ENCODE peak calls at places on chromosome 22, in six cellular contexts. X, H, U, Q, J and G are unnamed samples.

GRCh38 chr22:30186535-30186934 is 60.0 kb downstream of the LIF start:
- DNase-seq in X (no peak), H (no peak), U (no peak), Q (no peak), J (no peak), G (no peak)

GRCh38 chr22:30251661-30252226 is 5.2 kb upstream of the LIF start:
- DNase-seq in X (no peak), H (no peak), U (no peak), Q (no peak), J (no peak), G (no peak)

GRCh38 chr22:29385305-29385704 is 3.1 kb downstream of the AP1B1 start:
- DNase-seq in X (no peak), H (no peak), U (no peak), Q (no peak), J (no peak), G (no peak)

GRCh38 chr22:29359469-29359868 is 28.9 kb downstream of the AP1B1 start:
- DNase-seq in X (peak), H (no peak), U (peak), Q (peak), J (peak), G (no peak)

GRCh38 chr22:31846161-31847115 is 92.6 kb downstream of the DEPDC5 start:
- DNase-seq in X (no peak), H (no peak), U (no peak), Q (no peak), J (peak), G (no peak)

GRCh38 chr22:29117799-29118477 is 45.1 kb downstream of the KREMEN1 start:
- DNase-seq in X (no peak), H (no peak), U (no peak), Q (no peak), J (no peak), G (no peak)

GRCh38 chr22:27990879-27991278 is 71.8 kb upstream of the PITPNB start:
- DNase-seq in X (peak), H (peak), U (no peak), Q (peak), J (peak), G (no peak)

GRCh38 chr22:23774922-23775436 is 2.3 kb downstream of the MMP11 start:
- DNase-seq in X (no peak), H (no peak), U (no peak), Q (no peak), J (peak), G (no peak)

GRCh38 chr22:21942407-21942895 is 10.2 kb downstream of the PPM1F start:
- DNase-seq in X (peak), H (peak), U (peak), Q (peak), J (no peak), G (no peak)

GRCh38 chr22:17627961-17628303 is 617 bp downstream of the ATP6V1E1 start:
- DNase-seq in X (peak), H (no peak), U (peak), Q (no peak), J (no peak), G (no peak)

DNA sequence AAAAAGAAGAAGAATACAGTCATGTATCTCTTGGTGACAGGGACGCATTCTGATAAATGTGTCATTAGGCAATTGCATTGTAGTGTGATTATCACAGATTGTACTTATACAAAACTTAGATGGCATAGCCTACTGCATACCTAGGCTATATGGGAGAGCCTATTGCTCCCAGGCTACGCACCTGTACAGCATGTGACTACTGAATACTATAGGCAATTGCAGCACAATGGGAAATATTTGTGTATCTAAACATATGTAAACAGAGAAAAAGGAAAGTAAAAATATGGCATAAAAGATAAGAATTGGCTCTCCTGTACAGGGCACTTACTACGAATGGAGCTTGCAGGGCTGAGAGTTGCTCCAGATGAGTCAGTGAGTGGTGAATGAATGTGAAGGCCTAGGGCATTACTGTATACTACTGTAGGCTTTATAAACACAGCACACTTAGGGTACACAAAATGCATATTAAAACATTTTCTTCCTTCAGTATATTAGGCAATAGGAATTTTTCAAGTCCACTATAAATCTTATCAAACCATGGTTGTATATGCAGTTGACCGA is 13.2 kb downstream of the APOL6 start:
- DNase-seq in X (no peak), H (no peak), U (no peak), Q (no peak), J (no peak), G (no peak)
- H3K4me3 ChIP-seq in X (no peak), H (no peak), U (no peak), Q (no peak), J (peak), G (no peak)

GRCh38 chr22:39994046-39994565 is 648 bp upstream of the FAM83F start:
- DNase-seq in X (no peak), H (no peak), U (no peak), Q (no peak), J (no peak), G (no peak)
- H3K4me3 ChIP-seq in X (no peak), H (peak), U (peak), Q (no peak), J (no peak), G (peak)

GRCh38 chr22:26615149-26615548 is 2.7 kb downstream of the CRYBB1 start:
- DNase-seq in X (no peak), H (no peak), U (peak), Q (no peak), J (no peak), G (no peak)
- H3K4me3 ChIP-seq in X (no peak), H (no peak), U (no peak), Q (no peak), J (no peak), G (no peak)

DNA sequence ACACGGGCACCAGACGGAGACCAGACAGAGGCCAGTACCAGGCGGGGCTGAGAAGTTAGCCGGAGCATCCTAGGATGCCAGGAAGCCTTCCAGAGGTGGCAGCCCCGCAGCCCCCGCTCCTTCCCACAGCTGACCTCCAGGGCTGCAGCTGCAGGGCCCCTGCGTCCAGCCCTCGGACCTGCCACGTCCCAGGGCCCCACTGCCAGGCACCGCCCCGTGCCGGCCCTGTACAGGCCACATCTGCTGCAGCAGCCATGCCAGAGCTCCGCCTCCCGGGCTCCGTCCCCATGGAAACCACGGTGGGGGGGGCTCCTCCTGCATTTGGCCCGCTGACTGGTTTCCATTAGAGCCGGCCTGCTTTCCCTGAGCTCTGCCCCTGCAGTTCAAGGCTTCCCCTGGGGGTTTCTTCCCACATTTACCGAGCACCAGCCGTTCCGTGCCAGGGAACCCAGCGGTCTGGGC is 62.5 kb upstream of the PPARA start:
- DNase-seq in X (peak), H (peak), U (peak), Q (peak), J (no peak), G (no peak)
- H3K4me3 ChIP-seq in X (peak), H (peak), U (no peak), Q (peak), J (no peak), G (peak)

DNA sequence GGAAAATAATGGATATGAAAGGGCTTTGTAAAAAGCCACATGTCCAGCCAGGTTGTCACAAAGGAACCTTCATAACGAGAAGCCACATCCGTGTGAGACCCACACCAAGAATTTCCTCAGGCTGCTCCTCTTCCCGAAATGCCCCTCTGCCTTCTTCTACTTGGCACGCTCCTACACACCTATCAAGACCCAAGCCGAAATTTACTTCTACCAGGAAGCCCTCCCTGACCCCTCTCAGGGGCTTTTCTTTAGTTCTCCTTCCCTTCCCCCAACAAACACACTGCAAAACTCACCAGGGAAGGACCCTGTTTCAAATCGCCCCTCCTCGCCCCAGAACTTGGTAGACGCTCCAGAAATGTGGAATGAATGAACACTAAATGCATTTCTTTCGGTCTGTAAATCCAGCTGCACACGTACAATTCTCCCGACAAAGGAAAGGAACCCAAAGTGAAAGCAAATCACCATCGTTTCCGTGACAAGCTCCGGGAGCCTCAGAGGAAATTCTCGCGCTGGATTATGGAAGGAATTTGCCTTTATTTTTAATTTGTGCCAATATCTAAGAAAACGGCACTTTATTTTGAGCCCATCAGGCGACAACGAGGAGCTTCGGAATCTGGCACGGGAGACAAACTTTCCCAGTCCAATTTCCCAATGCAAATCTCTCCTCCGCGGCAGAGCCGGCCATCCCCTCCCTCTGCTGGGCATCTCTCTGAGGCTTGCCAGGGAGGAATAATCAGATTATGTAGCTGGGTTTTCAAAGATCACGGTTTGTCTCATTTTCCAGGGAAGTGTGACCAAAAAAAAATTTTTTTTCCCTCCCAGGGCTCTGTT is 13.2 kb upstream of the SHISAL1 start:
- DNase-seq in X (no peak), H (no peak), U (no peak), Q (no peak), J (no peak), G (no peak)
- H3K4me3 ChIP-seq in X (peak), H (peak), U (peak), Q (peak), J (no peak), G (peak)

GRCh38 chr22:19879248-19879575 is 24.5 kb upstream of the GNB1L start:
- DNase-seq in X (no peak), H (peak), U (peak), Q (no peak), J (no peak), G (no peak)

GRCh38 chr22:19878461-19879247 is 24.0 kb upstream of the GNB1L start:
- DNase-seq in X (peak), H (peak), U (peak), Q (no peak), J (peak), G (no peak)

GRCh38 chr22:19880786-19881569 is 26.3 kb upstream of the GNB1L start:
- DNase-seq in X (peak), H (peak), U (peak), Q (peak), J (peak), G (no peak)

GRCh38 chr22:19879651-19879995 is 24.9 kb upstream of the GNB1L start:
- DNase-seq in X (peak), H (peak), U (peak), Q (no peak), J (peak), G (no peak)

GRCh38 chr22:19879996-19880785 is 25.5 kb upstream of the GNB1L start:
- DNase-seq in X (no peak), H (peak), U (peak), Q (no peak), J (peak), G (no peak)
- H3K4me3 ChIP-seq in X (no peak), H (peak), U (no peak), Q (peak), J (peak), G (no peak)

DNA sequence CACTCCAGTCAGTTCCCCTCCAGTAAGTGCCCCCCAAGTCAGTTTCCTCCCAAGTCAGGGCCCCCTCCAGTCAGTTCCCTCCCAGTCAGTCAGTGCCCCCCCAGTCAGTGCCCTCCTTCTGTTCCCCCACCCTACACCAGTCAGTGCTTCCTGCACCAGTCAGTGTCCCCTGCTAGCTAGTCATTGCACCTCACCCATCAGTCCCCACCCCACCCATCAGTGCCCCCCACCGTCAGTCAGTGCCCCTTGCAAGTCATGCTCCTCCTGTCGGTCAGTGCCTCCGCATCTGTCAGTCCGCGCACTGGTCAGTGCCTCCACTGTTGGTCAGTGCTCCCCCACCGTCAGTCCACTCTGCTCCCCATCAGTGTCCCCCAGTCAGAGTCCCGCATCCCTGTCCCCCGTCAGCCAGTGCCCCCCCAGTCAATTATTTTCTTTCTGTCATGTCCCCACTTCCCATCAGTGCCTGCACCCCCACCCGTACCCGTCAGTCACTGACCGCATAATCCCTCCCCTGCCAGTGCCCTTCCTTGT is 3.4 kb downstream of the PPP6R2 start:
- DNase-seq in X (no peak), H (no peak), U (no peak), Q (no peak), J (no peak), G (no peak)
- H3K4me3 ChIP-seq in X (no peak), H (no peak), U (no peak), Q (no peak), J (no peak), G (no peak)

DNA sequence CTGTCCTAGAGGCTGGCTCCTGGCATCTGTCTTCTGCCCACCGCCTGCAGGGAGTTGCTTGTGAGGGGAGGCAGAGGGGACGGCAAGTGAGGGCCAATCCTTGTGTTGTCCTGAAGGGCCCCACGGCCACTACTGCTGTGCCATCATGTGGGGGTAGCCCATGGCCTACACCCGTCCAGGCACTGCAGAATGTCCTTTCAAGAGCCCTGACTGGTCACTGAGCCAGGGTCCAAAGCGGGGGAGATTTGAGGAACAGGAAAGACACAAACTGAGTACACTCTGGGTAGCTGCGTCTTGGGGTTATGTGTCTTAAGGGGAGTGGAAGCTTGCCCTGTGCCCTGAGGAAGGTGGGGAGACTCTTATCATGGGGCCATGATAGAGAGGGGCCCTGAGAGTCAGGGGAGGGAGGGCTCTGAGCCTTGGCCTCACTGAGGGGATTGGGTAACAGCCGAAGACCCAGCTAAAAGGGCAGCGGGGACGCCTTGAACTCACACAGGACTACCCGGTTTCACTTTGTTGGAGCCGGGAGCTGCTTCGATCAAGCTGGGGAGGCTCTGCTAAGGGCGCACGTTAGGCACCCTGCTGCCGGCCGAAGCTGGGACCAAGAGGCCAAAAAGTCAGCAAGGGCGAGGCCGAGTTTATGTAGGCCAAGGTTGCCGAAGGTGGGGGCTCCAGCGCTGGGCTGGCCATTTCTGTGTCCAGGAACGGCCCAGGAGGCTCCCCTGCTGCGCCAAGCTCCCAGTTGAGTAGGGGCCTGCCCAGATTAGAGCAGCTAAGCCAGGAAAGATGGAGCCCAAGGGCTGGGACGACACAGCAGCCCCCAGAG is 1.9 kb downstream of the TBX1 start:
- DNase-seq in X (no peak), H (no peak), U (no peak), Q (no peak), J (no peak), G (no peak)
- H3K4me3 ChIP-seq in X (peak), H (no peak), U (no peak), Q (no peak), J (no peak), G (peak)

DNA sequence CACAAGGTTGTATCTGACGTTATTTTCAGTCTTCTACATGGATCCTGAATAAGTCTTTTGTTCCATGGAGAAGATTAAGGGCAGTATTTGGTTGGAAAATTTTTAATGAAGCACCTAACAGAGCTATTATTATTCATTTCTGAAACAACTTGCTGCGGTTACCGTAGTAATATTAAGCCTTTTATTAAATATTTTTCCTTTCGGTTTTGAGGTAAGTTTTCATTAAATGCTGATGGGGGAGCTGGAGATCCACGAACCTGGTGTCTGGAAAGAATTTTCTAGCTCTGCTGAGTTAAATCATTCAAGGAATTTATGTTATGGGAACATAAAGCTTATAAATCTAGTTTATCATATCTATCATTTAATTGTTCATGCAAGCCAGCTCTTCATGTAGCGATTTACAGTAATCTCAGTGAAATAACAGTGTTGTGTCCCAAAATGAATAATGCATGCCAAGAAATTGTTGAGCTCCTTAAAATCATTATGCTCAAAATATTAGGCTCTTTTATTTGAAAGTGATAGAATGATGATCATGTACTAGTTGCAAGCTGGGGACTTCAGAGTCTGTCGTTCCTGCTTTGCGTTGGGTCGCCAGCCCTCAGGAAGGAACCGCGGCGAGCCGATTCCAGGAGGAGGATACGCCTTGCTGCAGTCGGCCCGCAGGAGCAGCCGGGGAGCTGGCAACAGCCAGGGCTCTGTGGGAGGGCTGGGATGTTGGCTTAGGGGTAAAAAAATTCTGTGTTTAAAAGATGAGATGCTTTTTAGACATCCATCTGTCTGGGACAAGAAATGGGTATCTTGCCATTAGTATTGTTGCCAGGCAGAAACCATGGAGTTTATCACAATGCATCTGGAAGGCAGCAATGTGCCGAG is 83.1 kb downstream of the TBC1D22A start:
- DNase-seq in X (no peak), H (peak), U (no peak), Q (no peak), J (peak), G (no peak)
- H3K4me3 ChIP-seq in X (peak), H (peak), U (no peak), Q (no peak), J (no peak), G (peak)